ENCODE peak calls at places on chromosomes 3 and 15, in seven cellular contexts. C is epithelial cell of esophagus, Z is breast epithelium, O is nephron progenitor cell, T is heart left ventricle, A is fibroblast of the aortic adventitia, L is Peyer's patch. W is an unnamed sample.

GRCh38 chr15:58598829-58599210 is 150.7 kb downstream of the ADAM10 start:
- DNase-seq in C (no peak), Z (no peak), O (no peak), T (no peak), A (no peak), L (no peak), W (no peak)

GRCh38 chr3:62607287-62608029 is 234.1 kb upstream of the FEZF2 start:
- DNase-seq in C (peak; percentile 90), Z (peak; percentile 44), O (no peak), T (peak; percentile 81), A (peak; percentile 93), L (no peak), W (peak; percentile 66)

GRCh38 chr15:69391046-69391757 is 22.9 kb upstream of the KIF23 start:
- DNase-seq in C (peak; percentile 77), Z (peak; percentile 44), O (no peak), T (no peak), A (no peak), L (no peak), W (no peak)

GRCh38 chr3:153927107-153927506 is 194.1 kb upstream of the ARHGEF26 start:
- DNase-seq in C (peak; percentile 38), Z (no peak), O (no peak), T (no peak), A (peak; percentile 88), L (no peak), W (peak; percentile 10)

GRCh38 chr3:132781922-132782321 is 59.7 kb upstream of the NPHP3 start:
- DNase-seq in C (no peak), Z (no peak), O (no peak), T (no peak), A (no peak), L (no peak), W (no peak)

GRCh38 chr15:50116477-50116876 is 2.6 kb downstream of the ATP8B4 start:
- DNase-seq in C (peak; percentile 30), Z (no peak), O (no peak), T (no peak), A (peak; percentile 27), L (peak; percentile 47), W (peak; percentile 33)

GRCh38 chr3:191959876-191960418 is 499.0 kb downstream of the PYDC2 start:
- DNase-seq in C (no peak), Z (no peak), O (no peak), T (no peak), A (no peak), L (no peak), W (no peak)

GRCh38 chr15:49494842-49495241 is 71.8 kb downstream of the FGF7 start:
- DNase-seq in C (peak; percentile 30), Z (no peak), O (no peak), T (no peak), A (peak; percentile 65), L (no peak), W (no peak)

GRCh38 chr3:87706176-87706575 is 352.6 kb downstream of the CGGBP1 start:
- DNase-seq in C (peak; percentile 14), Z (no peak), O (no peak), T (no peak), A (no peak), L (no peak), W (no peak)

GRCh38 chr15:69156726-69157381 is 3.6 kb upstream of the GLCE start:
- DNase-seq in C (no peak), Z (no peak), O (no peak), T (no peak), A (no peak), L (no peak), W (no peak)

GRCh38 chr3:46096336-46096735 is 69.1 kb upstream of the XCR1 start:
- DNase-seq in C (no peak), Z (no peak), O (no peak), T (no peak), A (no peak), L (no peak), W (no peak)

GRCh38 chr3:53179580-53179979 is 18.6 kb downstream of the PRKCD start:
- DNase-seq in C (no peak), Z (no peak), O (no peak), T (no peak), A (no peak), L (no peak), W (no peak)

GRCh38 chr15:77889009-77889806 is 188.3 kb downstream of the TBC1D2B start:
- DNase-seq in C (no peak), Z (no peak), O (no peak), T (peak; percentile 24), A (no peak), L (no peak), W (no peak)

GRCh38 chr3:188180114-188180513 is 26.2 kb downstream of the LPP start:
- DNase-seq in C (no peak), Z (peak; percentile 17), O (no peak), T (peak; percentile 34), A (no peak), L (no peak), W (no peak)

GRCh38 chr3:52087728-52088127 is 31.4 kb upstream of the DUSP7 start:
- DNase-seq in C (no peak), Z (no peak), O (no peak), T (no peak), A (no peak), L (peak; percentile 69), W (no peak)

GRCh38 chr3:4582634-4583033 is 89.5 kb downstream of the ITPR1 start:
- DNase-seq in C (peak; percentile 18), Z (no peak), O (no peak), T (no peak), A (peak; percentile 37), L (no peak), W (no peak)

GRCh38 chr15:70528270-70528706 is 235.1 kb downstream of the UACA start:
- DNase-seq in C (no peak), Z (no peak), O (no peak), T (no peak), A (peak; percentile 53), L (peak; percentile 84), W (no peak)

GRCh38 chr3:42602961-42603360 is 2.5 kb downstream of the NKTR start:
- DNase-seq in C (no peak), Z (no peak), O (no peak), T (no peak), A (no peak), L (no peak), W (no peak)

GRCh38 chr15:37518436-37518835 is 416.0 kb upstream of the TMCO5A start:
- DNase-seq in C (no peak), Z (no peak), O (no peak), T (no peak), A (no peak), L (no peak), W (no peak)

GRCh38 chr3:81799403-81799802 is 38.0 kb upstream of the GBE1 start:
- DNase-seq in C (peak; percentile 5), Z (no peak), O (no peak), T (no peak), A (peak; percentile 4), L (no peak), W (no peak)

GRCh38 chr3:165636682-165637010 is 200.6 kb downstream of the BCHE start:
- DNase-seq in C (no peak), Z (no peak), O (no peak), T (no peak), A (no peak), L (no peak), W (no peak)

GRCh38 chr3:173395412-173396181 is 1.9 kb upstream of the NLGN1 start:
- DNase-seq in C (peak; percentile 76), Z (peak; percentile 66), O (peak; percentile 80), T (peak; percentile 94), A (peak; percentile 69), L (peak; percentile 72), W (peak; percentile 81)

GRCh38 chr3:4722103-4722502 is 229.0 kb downstream of the ITPR1 start:
- DNase-seq in C (peak; percentile 85), Z (no peak), O (no peak), T (peak; percentile 60), A (peak; percentile 84), L (peak; percentile 65), W (peak; percentile 74)

GRCh38 chr3:71573181-71573580 is 10.3 kb downstream of the FOXP1 start:
- DNase-seq in C (no peak), Z (no peak), O (no peak), T (no peak), A (no peak), L (no peak), W (no peak)

GRCh38 chr3:53255775-53256703 is at the start of gene TKT:
- DNase-seq in C (peak; percentile 91), Z (peak; percentile 57), O (peak; percentile 83), T (peak; percentile 93), A (peak; percentile 79), L (peak; percentile 94), W (peak; percentile 83)

DNA sequence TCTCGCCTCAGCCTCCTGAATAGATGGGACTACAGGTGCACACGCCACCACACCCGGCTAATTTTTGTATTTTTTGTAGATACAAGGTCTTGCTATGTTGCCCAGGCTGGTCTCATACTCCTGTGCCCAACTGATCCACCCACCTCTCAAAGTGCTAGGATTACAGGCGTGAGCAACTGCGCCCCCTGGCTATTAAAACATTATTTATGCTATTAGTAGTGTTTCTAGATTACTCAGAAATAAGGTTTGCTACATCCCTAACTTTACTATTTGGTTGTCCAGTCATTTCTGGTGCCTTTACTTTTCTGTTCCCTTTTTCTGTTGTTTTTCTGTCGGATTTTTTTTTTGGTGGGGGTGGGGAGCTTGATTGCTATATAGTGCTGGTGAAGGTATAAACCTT is 393.6 kb upstream of the TPM1 start:
- DNase-seq in C (peak; percentile 43), Z (no peak), O (no peak), T (peak; percentile 46), A (peak; percentile 32), L (no peak), W (no peak)
- TF ChIP-seq CTCF in C (peak; percentile 22), Z (peak; percentile 17), O (no peak), T (peak; percentile 58), A (peak; percentile 24), L (no peak), W (peak; percentile 70)

DNA sequence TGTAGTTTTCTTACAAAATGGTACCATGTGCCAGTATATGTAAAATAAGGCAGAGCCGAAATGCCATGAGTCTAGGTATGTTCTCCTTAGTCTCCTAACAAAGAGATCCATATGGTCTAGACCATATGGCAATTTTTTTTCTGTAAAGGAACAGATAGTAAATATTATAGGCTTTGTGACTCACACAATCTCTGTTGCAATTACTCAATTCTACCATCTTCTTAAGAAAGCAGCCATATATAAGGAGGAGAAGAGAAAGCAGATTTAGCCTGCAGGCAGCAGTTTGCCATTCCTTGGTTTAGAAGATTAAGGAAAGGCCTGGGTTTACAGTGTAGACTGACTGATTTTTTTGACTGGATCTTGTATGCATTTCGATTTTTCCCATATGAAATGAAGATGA is 16.3 kb upstream of the BBX start:
- DNase-seq in C (peak; percentile 64), Z (no peak), O (no peak), T (no peak), A (no peak), L (no peak), W (no peak)
- TF ChIP-seq CTCF in C (no peak), Z (no peak), O (no peak), T (no peak), A (no peak), L (no peak), W (no peak)

DNA sequence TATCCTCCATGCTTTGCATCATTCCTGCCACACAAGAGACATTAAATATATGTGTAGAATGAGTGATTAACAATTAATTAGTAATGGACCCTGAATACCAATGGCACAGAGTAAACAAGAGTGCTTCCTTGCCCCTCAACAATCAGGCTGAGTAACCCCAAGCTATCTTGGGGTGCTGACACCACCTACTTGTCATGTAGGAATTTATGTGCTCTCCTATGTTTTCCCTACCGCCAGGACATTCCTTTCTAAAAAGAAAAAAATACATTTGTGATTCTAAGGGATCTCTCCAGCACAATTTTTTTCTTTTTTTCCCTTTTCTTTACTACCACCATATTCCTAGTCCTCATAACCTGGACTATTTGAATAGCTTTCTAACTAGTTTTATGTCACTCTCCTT is 449.1 kb downstream of the MFSD1 start:
- DNase-seq in C (no peak), Z (no peak), O (no peak), T (no peak), A (no peak), L (no peak), W (no peak)
- TF ChIP-seq CTCF in C (no peak), Z (no peak), O (no peak), T (no peak), A (no peak), L (no peak), W (no peak)

GRCh38 chr3:48546203-48546829 is 10.3 kb downstream of the PFKFB4 start:
- DNase-seq in C (no peak), Z (no peak), O (no peak), T (peak; percentile 20), A (no peak), L (no peak), W (no peak)
- TF ChIP-seq CTCF in C (no peak), Z (no peak), O (no peak), T (no peak), A (no peak), L (no peak), W (no peak)